ENCODE peak calls at places on chromosomes 5 and 9, in seven cellular contexts. P, L, H, E, G, U and A are unnamed samples.

GRCh38 chr5:177358333-177358939 is 712 bp downstream of the RGS14 start:
- DNase-seq in P (no peak), L (no peak), H (no peak), E (no peak), G (no peak), U (no peak), A (no peak)

GRCh38 chr5:173258466-173258865 is 23.5 kb upstream of the NKX2-5 start:
- DNase-seq in P (no peak), L (no peak), H (no peak), E (no peak), G (no peak), U (no peak), A (no peak)

GRCh38 chr9:114729706-114730105 is 47.7 kb upstream of the TEX48 start:
- DNase-seq in P (no peak), L (no peak), H (no peak), E (no peak), G (no peak), U (no peak), A (no peak)

GRCh38 chr9:135524130-135524861 is 3.1 kb downstream of the LCN1 start:
- DNase-seq in P (no peak), L (no peak), H (no peak), E (peak), G (no peak), U (no peak), A (no peak)

GRCh38 chr5:37751227-37751626 is 88.6 kb downstream of the GDNF start:
- DNase-seq in P (no peak), L (no peak), H (no peak), E (peak), G (no peak), U (no peak), A (no peak)

GRCh38 chr5:6705959-6706358 is 7.3 kb upstream of the TENT4A start:
- DNase-seq in P (no peak), L (no peak), H (no peak), E (peak), G (no peak), U (no peak), A (no peak)

GRCh38 chr9:37602817-37603216 is 10.4 kb upstream of the TOMM5 start:
- DNase-seq in P (no peak), L (no peak), H (no peak), E (peak), G (no peak), U (no peak), A (no peak)

GRCh38 chr5:168317521-168318147 is 26.2 kb downstream of the WWC1 start:
- DNase-seq in P (no peak), L (peak), H (no peak), E (peak), G (no peak), U (no peak), A (no peak)

GRCh38 chr9:114606068-114606467 is 5.0 kb upstream of the TMEM268 start:
- DNase-seq in P (no peak), L (no peak), H (no peak), E (no peak), G (no peak), U (no peak), A (no peak)

GRCh38 chr5:163509288-163510040 is 4.0 kb downstream of the MAT2B start:
- DNase-seq in P (no peak), L (no peak), H (no peak), E (peak), G (no peak), U (peak), A (no peak)

GRCh38 chr5:122870219-122870856 is 24.9 kb downstream of the SNX24 start:
- DNase-seq in P (no peak), L (peak), H (no peak), E (peak), G (no peak), U (no peak), A (no peak)

GRCh38 chr5:159095882-159096554 is 3.7 kb downstream of the EBF1 start:
- DNase-seq in P (no peak), L (no peak), H (no peak), E (no peak), G (no peak), U (no peak), A (no peak)

GRCh38 chr9:71106992-71107391 is 14.4 kb downstream of the TRPM3 start:
- DNase-seq in P (no peak), L (no peak), H (no peak), E (no peak), G (no peak), U (no peak), A (no peak)

GRCh38 chr9:30197954-30198353 is 2186.5 kb upstream of the ACO1 start:
- DNase-seq in P (no peak), L (no peak), H (no peak), E (peak), G (no peak), U (peak), A (no peak)

GRCh38 chr9:21611896-21612295 is 129.8 kb upstream of the IFNE start:
- DNase-seq in P (no peak), L (no peak), H (no peak), E (peak), G (no peak), U (no peak), A (peak)

GRCh38 chr5:179803651-179804598 is 2.7 kb downstream of the MGAT4B start:
- DNase-seq in P (no peak), L (no peak), H (no peak), E (peak), G (no peak), U (no peak), A (peak)